ENCODE peak calls at places on chromosomes 1 and 21, in four cellular contexts. One of them, this sample, is unnamed.

GRCh38 chr1:219790834-219791615 is 137.3 kb downstream of the SLC30A10 start:
- DNase-seq in K562: no peak
- DNase-seq in HepG2: no peak
- DNase-seq in GM12878: no peak
- DNase-seq in this sample: no peak

GRCh38 chr1:93350322-93350721 is 4.6 kb downstream of the DR1 start:
- DNase-seq in K562: no peak
- DNase-seq in HepG2: no peak
- DNase-seq in GM12878: no peak
- DNase-seq in this sample: no peak

GRCh38 chr1:220690140-220691038 is at the start of gene C1orf115:
- DNase-seq in K562: peak
- DNase-seq in HepG2: peak
- DNase-seq in GM12878: no peak
- DNase-seq in this sample: peak

GRCh38 chr21:42187976-42188653 is 30.8 kb upstream of the ABCG1 start:
- DNase-seq in K562: no peak
- DNase-seq in HepG2: no peak
- DNase-seq in GM12878: peak
- DNase-seq in this sample: no peak

GRCh38 chr1:46153228-46153627 is 20.8 kb upstream of the PIK3R3 start:
- DNase-seq in K562: no peak
- DNase-seq in HepG2: no peak
- DNase-seq in GM12878: no peak
- DNase-seq in this sample: no peak

GRCh38 chr1:210457566-210457965 is 128.9 kb downstream of the HHAT start:
- DNase-seq in K562: no peak
- DNase-seq in HepG2: no peak
- DNase-seq in GM12878: no peak
- DNase-seq in this sample: no peak

GRCh38 chr1:204600968-204601367 is 84.6 kb downstream of the LRRN2 start:
- DNase-seq in K562: peak
- DNase-seq in HepG2: no peak
- DNase-seq in GM12878: no peak
- DNase-seq in this sample: peak

GRCh38 chr1:61300899-61301298 is 218.5 kb downstream of the NFIA start:
- DNase-seq in K562: no peak
- DNase-seq in HepG2: no peak
- DNase-seq in GM12878: no peak
- DNase-seq in this sample: no peak

GRCh38 chr1:234505774-234506114 is 26.8 kb upstream of the TARBP1 start:
- DNase-seq in K562: no peak
- DNase-seq in HepG2: no peak
- DNase-seq in GM12878: no peak
- DNase-seq in this sample: no peak

GRCh38 chr1:200869753-200870391 is 2.9 kb upstream of the GPR25 start:
- DNase-seq in K562: no peak
- DNase-seq in HepG2: no peak
- DNase-seq in GM12878: peak
- DNase-seq in this sample: no peak

GRCh38 chr1:184838374-184838995 is 83.8 kb upstream of the EDEM3 start:
- DNase-seq in K562: no peak
- DNase-seq in HepG2: no peak
- DNase-seq in GM12878: no peak
- DNase-seq in this sample: no peak

GRCh38 chr1:16348414-16349182 is 3.7 kb downstream of the FBXO42 start:
- DNase-seq in K562: no peak
- DNase-seq in HepG2: peak
- DNase-seq in GM12878: no peak
- DNase-seq in this sample: no peak

GRCh38 chr1:204583909-204584632 is 67.9 kb downstream of the MDM4 start:
- DNase-seq in K562: no peak
- DNase-seq in HepG2: no peak
- DNase-seq in GM12878: no peak
- DNase-seq in this sample: no peak

GRCh38 chr1:54238353-54239040 is 38.5 kb downstream of the MRPL37 start:
- DNase-seq in K562: no peak
- DNase-seq in HepG2: no peak
- DNase-seq in GM12878: no peak
- DNase-seq in this sample: no peak

GRCh38 chr1:95409901-95410300 is 175.9 kb downstream of the RWDD3 start:
- DNase-seq in K562: no peak
- DNase-seq in HepG2: no peak
- DNase-seq in GM12878: no peak
- DNase-seq in this sample: no peak

GRCh38 chr1:227934476-227935313 is 13.0 kb downstream of the WNT9A start:
- DNase-seq in K562: peak
- DNase-seq in HepG2: peak
- DNase-seq in GM12878: no peak
- DNase-seq in this sample: no peak

GRCh38 chr21:39014751-39015150 is 168.5 kb downstream of the PSMG1 start:
- DNase-seq in K562: no peak
- DNase-seq in HepG2: no peak
- DNase-seq in GM12878: no peak
- DNase-seq in this sample: no peak

GRCh38 chr1:8020032-8020431 is 6.1 kb downstream of the ERRFI1 start:
- DNase-seq in K562: no peak
- DNase-seq in HepG2: peak
- DNase-seq in GM12878: no peak
- DNase-seq in this sample: no peak

GRCh38 chr21:40120944-40121575 is 253.8 kb downstream of the PCP4 start:
- DNase-seq in K562: peak
- DNase-seq in HepG2: peak
- DNase-seq in GM12878: no peak
- DNase-seq in this sample: no peak

GRCh38 chr1:73162576-73162975 is 880.2 kb upstream of the NEGR1 start:
- DNase-seq in K562: no peak
- DNase-seq in HepG2: no peak
- DNase-seq in GM12878: no peak
- DNase-seq in this sample: no peak

GRCh38 chr1:241957692-241958494 is at the start of gene BECN2:
- DNase-seq in K562: peak
- DNase-seq in HepG2: no peak
- DNase-seq in GM12878: no peak
- DNase-seq in this sample: peak

GRCh38 chr1:116448785-116449385 is 75.8 kb downstream of the ATP1A1 start:
- DNase-seq in K562: no peak
- DNase-seq in HepG2: peak
- DNase-seq in GM12878: no peak
- DNase-seq in this sample: no peak

GRCh38 chr1:162741574-162741973 is 48.9 kb upstream of the HSD17B7 start:
- DNase-seq in K562: no peak
- DNase-seq in HepG2: no peak
- DNase-seq in GM12878: no peak
- DNase-seq in this sample: no peak
- TF ChIP-seq CBFB in K562: no peak
- TF ChIP-seq CBFB in HepG2: no peak
- TF ChIP-seq CBFB in GM12878: no peak
- TF ChIP-seq CBFB in this sample: no peak

DNA sequence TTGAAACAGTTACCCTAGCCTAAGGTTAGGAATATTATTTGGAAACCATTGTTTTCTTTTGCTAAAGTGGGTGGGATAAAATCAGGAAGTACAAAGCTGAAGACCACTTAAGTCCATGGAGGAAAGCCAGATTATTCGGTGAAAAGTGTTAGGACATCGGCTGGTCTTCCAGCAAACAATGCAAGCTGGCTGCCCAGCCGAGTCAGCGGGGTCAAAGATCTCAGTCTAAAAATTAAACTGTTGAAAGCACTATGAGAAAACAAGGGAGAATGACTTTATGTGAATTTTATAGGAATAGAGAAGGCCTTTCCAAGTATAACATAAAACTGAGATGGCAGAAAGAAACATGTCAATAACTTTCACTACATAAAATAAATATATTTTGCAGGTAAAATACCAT is 231.7 kb downstream of the KCNJ6 start:
- DNase-seq in K562: no peak
- DNase-seq in HepG2: no peak
- DNase-seq in GM12878: no peak
- DNase-seq in this sample: no peak
- TF ChIP-seq TCF7 in K562: no peak
- TF ChIP-seq TCF7 in HepG2: no peak
- TF ChIP-seq TCF7 in GM12878: no peak
- TF ChIP-seq TCF7 in this sample: no peak

GRCh38 chr21:45011426-45011825 is 63.0 kb upstream of the ADARB1 start:
- DNase-seq in K562: no peak
- DNase-seq in HepG2: no peak
- DNase-seq in GM12878: no peak
- DNase-seq in this sample: peak
- TF ChIP-seq CBFB in K562: no peak
- TF ChIP-seq CBFB in HepG2: no peak
- TF ChIP-seq CBFB in GM12878: no peak
- TF ChIP-seq CBFB in this sample: no peak

GRCh38 chr1:33337994-33338494 is 17.1 kb upstream of the A3GALT2 start:
- DNase-seq in K562: no peak
- DNase-seq in HepG2: peak
- DNase-seq in GM12878: no peak
- DNase-seq in this sample: no peak

GRCh38 chr1:33335020-33335419 is 14.1 kb upstream of the A3GALT2 start:
- DNase-seq in K562: no peak
- DNase-seq in HepG2: no peak
- DNase-seq in GM12878: no peak
- DNase-seq in this sample: no peak

GRCh38 chr1:33334081-33334552 is 13.2 kb upstream of the A3GALT2 start:
- DNase-seq in K562: no peak
- DNase-seq in HepG2: peak
- DNase-seq in GM12878: no peak
- DNase-seq in this sample: no peak

GRCh38 chr1:33338495-33339211 is 17.8 kb upstream of the A3GALT2 start:
- DNase-seq in K562: no peak
- DNase-seq in HepG2: peak
- DNase-seq in GM12878: no peak
- DNase-seq in this sample: no peak

GRCh38 chr1:33336580-33336979 is 15.7 kb upstream of the A3GALT2 start:
- DNase-seq in K562: no peak
- DNase-seq in HepG2: no peak
- DNase-seq in GM12878: no peak
- DNase-seq in this sample: no peak
- TF ChIP-seq TCF7 in K562: no peak
- TF ChIP-seq TCF7 in HepG2: no peak
- TF ChIP-seq TCF7 in GM12878: no peak
- TF ChIP-seq TCF7 in this sample: no peak

GRCh38 chr1:56508523-56508983 is 70.8 kb downstream of the PLPP3 start:
- DNase-seq in K562: no peak
- DNase-seq in HepG2: peak
- DNase-seq in GM12878: no peak
- DNase-seq in this sample: no peak
- TF ChIP-seq CBFB in K562: no peak
- TF ChIP-seq CBFB in HepG2: peak
- TF ChIP-seq CBFB in GM12878: no peak
- TF ChIP-seq CBFB in this sample: no peak

DNA sequence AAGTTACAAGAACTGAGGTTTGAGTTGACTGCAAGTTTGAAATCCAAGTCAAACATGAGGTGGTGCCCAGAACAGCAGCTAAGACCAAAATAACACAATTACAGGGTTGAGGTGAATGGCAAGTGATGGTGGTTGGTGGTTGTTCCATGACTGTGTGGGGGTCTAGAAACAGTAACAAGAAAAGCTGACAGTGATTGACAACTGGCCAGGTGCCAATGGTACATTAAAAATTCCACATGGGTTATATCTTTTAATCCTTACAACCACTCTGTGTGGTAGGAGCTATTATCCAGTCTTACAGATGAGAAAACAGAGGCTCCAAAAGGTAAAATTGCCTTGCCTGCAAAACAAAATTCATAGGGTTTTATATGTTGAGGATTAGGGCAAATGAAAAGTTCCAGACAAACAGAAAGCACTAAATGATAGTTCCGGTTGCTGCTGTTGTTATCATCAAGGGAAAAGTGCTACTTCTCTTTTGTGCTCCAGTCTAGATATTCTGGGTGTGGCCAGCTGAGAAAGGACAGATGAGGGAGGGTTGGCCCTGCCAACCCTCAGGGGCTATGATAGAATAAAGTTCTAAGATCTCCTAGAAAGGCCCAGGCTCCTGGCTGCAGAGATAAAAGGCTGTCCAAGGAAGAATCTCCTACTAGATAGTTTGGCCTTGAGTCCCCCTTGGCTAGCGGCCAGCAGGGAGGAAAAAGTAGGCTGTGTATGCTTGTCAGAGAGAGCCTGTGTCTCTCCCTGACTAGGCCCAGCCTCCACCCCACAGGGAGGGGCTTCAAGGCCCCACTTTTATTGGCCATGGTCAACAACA is 31.7 kb downstream of the RIMS3 start:
- DNase-seq in K562: peak
- DNase-seq in HepG2: no peak
- DNase-seq in GM12878: no peak
- DNase-seq in this sample: no peak
- TF ChIP-seq TCF7 in K562: peak
- TF ChIP-seq TCF7 in HepG2: no peak
- TF ChIP-seq TCF7 in GM12878: no peak
- TF ChIP-seq TCF7 in this sample: no peak

GRCh38 chr1:119947468-119947867 is 51.2 kb upstream of the ADAM30 start:
- DNase-seq in K562: no peak
- DNase-seq in HepG2: no peak
- DNase-seq in GM12878: no peak
- DNase-seq in this sample: no peak
- TF ChIP-seq CBFB in K562: no peak
- TF ChIP-seq CBFB in HepG2: no peak
- TF ChIP-seq CBFB in GM12878: no peak
- TF ChIP-seq CBFB in this sample: no peak

GRCh38 chr1:110233861-110234260 is 23.7 kb downstream of the KCNC4 start:
- DNase-seq in K562: no peak
- DNase-seq in HepG2: no peak
- DNase-seq in GM12878: no peak
- DNase-seq in this sample: no peak

GRCh38 chr1:110234691-110235090 is 24.6 kb downstream of the KCNC4 start:
- DNase-seq in K562: no peak
- DNase-seq in HepG2: no peak
- DNase-seq in GM12878: no peak
- DNase-seq in this sample: no peak

GRCh38 chr1:110235181-110235838 is 25.2 kb downstream of the KCNC4 start:
- DNase-seq in K562: no peak
- DNase-seq in HepG2: no peak
- DNase-seq in GM12878: no peak
- DNase-seq in this sample: no peak

GRCh38 chr1:110237406-110238152 is 27.5 kb downstream of the KCNC4 start:
- DNase-seq in K562: peak
- DNase-seq in HepG2: no peak
- DNase-seq in GM12878: no peak
- DNase-seq in this sample: no peak

GRCh38 chr1:110235839-110236682 is 25.9 kb downstream of the KCNC4 start:
- DNase-seq in K562: peak
- DNase-seq in HepG2: no peak
- DNase-seq in GM12878: no peak
- DNase-seq in this sample: no peak
- TF ChIP-seq TCF7 in K562: no peak
- TF ChIP-seq TCF7 in HepG2: no peak
- TF ChIP-seq TCF7 in GM12878: no peak
- TF ChIP-seq TCF7 in this sample: no peak

GRCh38 chr1:44245066-44245465 is 31.8 kb downstream of the DMAP1 start:
- DNase-seq in K562: no peak
- DNase-seq in HepG2: no peak
- DNase-seq in GM12878: no peak
- DNase-seq in this sample: no peak
- TF ChIP-seq CBFB in K562: no peak
- TF ChIP-seq CBFB in HepG2: no peak
- TF ChIP-seq CBFB in GM12878: no peak
- TF ChIP-seq CBFB in this sample: no peak

This sample was measured in WTC11.